ENCODE peak calls at places on chromosomes 4 and X, in nine cellular contexts. K is astrocyte, M is HCT116, L is endothelial cell of umbilical vein, V is OCI-LY7, T is Peyer's patch, D is brain microvascular endothelial cell, Q is heart right ventricle, Z is GM23338. U is an unnamed sample.

GRCh38 chr4:145709336-145709735 is 29.4 kb downstream of the C4orf51 start:
- DNase-seq in K (no peak), M (no peak), L (no peak), V (no peak), T (no peak), D (no peak), Q (no peak), Z (no peak), U (no peak)

GRCh38 chrX:7191681-7192110 is 43.7 kb upstream of the PUDP start:
- DNase-seq in K (no peak), M (no peak), L (no peak), V (peak), T (no peak), D (no peak), Q (no peak), Z (peak), U (no peak)

GRCh38 chr4:175998782-175999181 is 66.9 kb upstream of the WDR17 start:
- DNase-seq in K (peak), M (peak), L (no peak), V (peak), T (no peak), D (no peak), Q (no peak), Z (peak), U (no peak)

GRCh38 chr4:4521069-4521468 is 20.8 kb downstream of the STX18 start:
- DNase-seq in K (no peak), M (no peak), L (no peak), V (no peak), T (no peak), D (no peak), Q (no peak), Z (peak), U (no peak)

GRCh38 chrX:118536687-118537461 is 41.3 kb downstream of the DOCK11 start:
- DNase-seq in K (peak), M (no peak), L (peak), V (peak), T (peak), D (peak), Q (no peak), Z (peak), U (no peak)

GRCh38 chr4:159297088-159297487 is 194.2 kb downstream of the RAPGEF2 start:
- DNase-seq in K (no peak), M (no peak), L (no peak), V (no peak), T (no peak), D (no peak), Q (no peak), Z (no peak), U (no peak)

GRCh38 chr4:46442963-46443362 is 53.0 kb upstream of the GABRA2 start:
- DNase-seq in K (no peak), M (no peak), L (no peak), V (no peak), T (no peak), D (no peak), Q (no peak), Z (no peak), U (no peak)

GRCh38 chr4:119715490-119716445 is 87.2 kb upstream of the PDE5A start:
- DNase-seq in K (no peak), M (no peak), L (no peak), V (no peak), T (peak), D (no peak), Q (no peak), Z (no peak), U (no peak)

GRCh38 chr4:108201774-108202173 is 33.0 kb upstream of the LEF1 start:
- DNase-seq in K (no peak), M (no peak), L (no peak), V (no peak), T (no peak), D (no peak), Q (no peak), Z (no peak), U (no peak)

GRCh38 chr4:141636077-141636770 is at the start of gene IL15:
- DNase-seq in K (no peak), M (peak), L (peak), V (no peak), T (peak), D (peak), Q (peak), Z (peak), U (peak)
- H3K27ac ChIP-seq in K (peak), M (peak), L (peak), V (no peak), T (peak), D (peak), Q (peak), Z (no peak), U (peak)

DNA sequence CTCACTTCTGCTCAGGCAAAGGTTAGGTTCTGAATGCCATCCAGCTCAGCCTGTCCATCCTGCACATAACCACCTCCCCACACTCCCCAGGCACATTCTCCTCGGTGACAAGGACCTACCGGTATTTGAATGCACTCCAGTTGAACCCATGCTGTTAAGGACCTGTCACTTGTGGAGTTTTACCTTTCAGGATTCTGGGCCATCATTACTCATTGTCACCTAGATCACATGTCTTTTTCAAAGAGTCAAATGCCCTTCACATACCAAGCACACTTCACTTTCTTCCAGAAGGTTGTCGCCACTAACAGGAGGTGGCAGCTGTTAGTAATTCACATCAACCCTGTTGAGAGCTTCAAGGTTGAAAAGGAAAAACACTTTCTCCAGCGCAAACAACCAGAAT is 218.3 kb downstream of the SOWAHB start:
- DNase-seq in K (no peak), M (no peak), L (no peak), V (no peak), T (no peak), D (no peak), Q (no peak), Z (no peak), U (no peak)
- H3K27ac ChIP-seq in K (no peak), M (no peak), L (no peak), V (no peak), T (no peak), D (no peak), Q (no peak), Z (no peak), U (no peak)

GRCh38 chr4:150853882-150854281 is 161.2 kb downstream of the LRBA start:
- DNase-seq in K (no peak), M (no peak), L (no peak), V (no peak), T (no peak), D (no peak), Q (no peak), Z (no peak), U (no peak)
- H3K27ac ChIP-seq in K (no peak), M (no peak), L (no peak), V (no peak), T (no peak), D (no peak), Q (no peak), Z (no peak), U (no peak)

DNA sequence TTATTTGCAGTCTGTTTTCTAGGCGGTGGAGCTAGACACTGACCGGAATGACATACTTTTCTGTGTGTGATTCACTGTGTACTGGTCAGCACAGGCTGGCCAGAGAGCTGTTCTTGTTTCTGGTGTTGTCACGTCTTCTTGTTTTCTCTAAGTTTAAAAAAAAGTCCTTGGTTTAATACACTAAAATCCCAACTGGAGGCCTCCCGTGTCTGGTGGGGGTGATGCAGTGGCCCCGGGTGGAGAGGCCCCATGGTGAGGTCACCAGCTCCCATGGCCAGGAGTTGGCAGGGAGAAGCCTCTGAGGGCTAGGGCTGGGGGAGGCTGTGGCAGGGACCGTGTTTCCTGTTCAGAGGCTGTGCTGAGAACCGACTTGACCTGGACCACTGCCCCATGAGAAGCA is 3.8 kb downstream of the SMIM10L2A start:
- DNase-seq in K (no peak), M (no peak), L (no peak), V (no peak), T (no peak), D (peak), Q (no peak), Z (no peak), U (no peak)
- H3K27ac ChIP-seq in K (no peak), M (no peak), L (no peak), V (no peak), T (no peak), D (no peak), Q (no peak), Z (no peak), U (no peak)

GRCh38 chr4:156248921-156249320 is 295.3 kb upstream of the CTSO start:
- DNase-seq in K (no peak), M (no peak), L (no peak), V (no peak), T (no peak), D (no peak), Q (no peak), Z (no peak), U (no peak)
- H3K27ac ChIP-seq in K (no peak), M (no peak), L (no peak), V (no peak), T (no peak), D (no peak), Q (no peak), Z (no peak), U (no peak)

DNA sequence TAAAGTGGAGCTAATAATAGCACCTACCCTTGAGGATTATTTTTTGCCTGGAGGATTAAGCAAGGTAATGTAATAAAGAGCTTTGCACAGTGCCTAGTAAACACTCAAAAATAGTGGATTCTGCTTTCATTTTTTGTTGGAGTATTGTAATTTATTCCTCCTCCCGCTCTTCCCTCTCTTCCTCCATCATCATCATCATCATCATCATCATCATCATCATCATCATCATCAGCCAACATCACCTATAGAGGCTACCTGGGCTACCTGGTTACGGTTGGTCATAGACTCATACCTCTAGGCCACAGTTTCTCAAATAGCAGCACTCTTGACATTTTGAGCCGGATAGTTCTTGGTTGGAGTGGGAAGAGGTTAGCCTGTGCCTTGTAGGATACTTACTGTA is 126.9 kb upstream of the TEX13A start:
- DNase-seq in K (no peak), M (no peak), L (no peak), V (no peak), T (no peak), D (no peak), Q (no peak), Z (no peak), U (no peak)
- H3K27ac ChIP-seq in K (no peak), M (no peak), L (no peak), V (no peak), T (no peak), D (no peak), Q (no peak), Z (no peak), U (no peak)

DNA sequence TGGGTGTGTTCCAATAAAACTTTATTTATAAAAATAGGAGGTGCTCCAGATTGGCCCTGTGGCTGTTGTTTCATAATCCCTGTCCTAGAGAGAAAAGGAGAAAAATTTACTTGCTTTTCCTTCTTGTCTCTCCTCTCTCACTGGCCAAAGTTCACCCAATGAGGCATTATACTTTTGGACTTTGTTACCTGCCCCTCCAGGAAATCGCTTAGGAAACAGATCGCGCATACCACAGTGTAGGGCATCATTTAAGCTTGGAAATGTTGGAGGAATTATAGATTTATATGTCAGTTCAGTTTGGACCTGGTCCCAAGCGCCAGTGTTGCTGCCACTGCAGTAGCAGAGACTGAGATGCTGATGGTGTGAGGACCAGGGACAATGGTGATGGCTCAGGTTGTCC is 337.6 kb upstream of the NR3C2 start:
- DNase-seq in K (no peak), M (no peak), L (no peak), V (no peak), T (peak), D (no peak), Q (no peak), Z (no peak), U (no peak)
- H3K27ac ChIP-seq in K (no peak), M (no peak), L (no peak), V (no peak), T (peak), D (no peak), Q (no peak), Z (no peak), U (no peak)

GRCh38 chrX:104316739-104317138 is 62.0 kb upstream of the ESX1 start:
- DNase-seq in K (no peak), M (no peak), L (no peak), V (no peak), T (no peak), D (no peak), Q (no peak), Z (no peak), U (no peak)
- H3K27ac ChIP-seq in K (no peak), M (no peak), L (no peak), V (no peak), T (no peak), D (no peak), Q (no peak), Z (no peak), U (no peak)

U was measured in thoracic aorta.